ENCODE peak calls at places on chromosomes 4 and X, in four cellular contexts. F is stimulated activated CD8-positive, alpha-beta memory T cell treated with anti-CD3 and anti-CD28 coated beads, Interleukin-15, amount 100 ng/mL, for 4 hours; X is adrenal gland; U is CD4-positive, alpha-beta T cell. Z is an unnamed sample.

GRCh38 chr4:147122697-147123472 is 177.2 kb upstream of the TTC29 start:
- DNase-seq in F (no peak), X (no peak), U (no peak), Z (no peak)

GRCh38 chrX:40132751-40133150 is 35.0 kb upstream of the BCOR start:
- DNase-seq in F (no peak), X (peak; percentile 89), U (no peak), Z (no peak)

GRCh38 chr4:52298444-52298843 is 247.3 kb downstream of the SPATA18 start:
- DNase-seq in F (no peak), X (no peak), U (no peak), Z (no peak)

GRCh38 chrX:63855896-63856295 is 70.9 kb upstream of the ARHGEF9 start:
- DNase-seq in F (no peak), X (no peak), U (no peak), Z (no peak)

GRCh38 chrX:614136-614535 is 16.5 kb upstream of the SHOX start:
- DNase-seq in F (no peak), X (no peak), U (no peak), Z (no peak)

GRCh38 chr4:4386736-4387392 is at the start of gene NSG1:
- DNase-seq in F (no peak), X (no peak), U (peak; percentile 28), Z (peak; percentile 67)

GRCh38 chr4:151649461-151649860 is 111.3 kb downstream of the GATB start:
- DNase-seq in F (no peak), X (no peak), U (no peak), Z (peak; percentile 3)

GRCh38 chrX:72461766-72462165 is 110.9 kb downstream of the HDAC8 start:
- DNase-seq in F (no peak), X (no peak), U (no peak), Z (no peak)

GRCh38 chr4:16626945-16627344 is 271.5 kb downstream of the LDB2 start:
- DNase-seq in F (no peak), X (peak; percentile 58), U (no peak), Z (no peak)

GRCh38 chr4:74545488-74545887 is 100.6 kb downstream of the AREG start:
- DNase-seq in F (no peak), X (no peak), U (no peak), Z (no peak)

GRCh38 chr4:29966386-29966785 is 753.8 kb upstream of the PCDH7 start:
- DNase-seq in F (no peak), X (no peak), U (no peak), Z (no peak)

GRCh38 chr4:186351672-186352194 is 85.7 kb downstream of the F11 start:
- DNase-seq in F (no peak), X (no peak), U (no peak), Z (peak; percentile 18)

GRCh38 chr4:38279077-38279476 is 318.9 kb downstream of the PTTG2 start:
- DNase-seq in F (no peak), X (no peak), U (no peak), Z (peak; percentile 24)

GRCh38 chrX:154652311-154653047 is 900 bp downstream of the CTAG2 start:
- DNase-seq in F (no peak), X (no peak), U (no peak), Z (no peak)

GRCh38 chr4:10456270-10457254 is 664 bp downstream of the ZNF518B start:
- DNase-seq in F (peak; percentile 26), X (peak; percentile 52), U (peak; percentile 44), Z (peak; percentile 67)

GRCh38 chr4:19615086-19615689 is 636.5 kb upstream of the SLIT2 start:
- DNase-seq in F (no peak), X (no peak), U (no peak), Z (no peak)

GRCh38 chrX:149630681-149631292 is 805 bp downstream of the TMEM185A start:
- DNase-seq in F (no peak), X (peak; percentile 34), U (no peak), Z (peak; percentile 16)

GRCh38 chrX:134692233-134692632 is 34.0 kb upstream of the PLAC1 start:
- DNase-seq in F (no peak), X (no peak), U (no peak), Z (no peak)

GRCh38 chr4:113564493-113564892 is 197.0 kb downstream of the CAMK2D start:
- DNase-seq in F (no peak), X (no peak), U (no peak), Z (no peak)

GRCh38 chr4:10089346-10089745 is 27.3 kb downstream of the WDR1 start:
- DNase-seq in F (no peak), X (no peak), U (no peak), Z (peak; percentile 3)

GRCh38 chr4:109016200-109016599 is 253.3 kb upstream of the ETNPPL start:
- DNase-seq in F (no peak), X (no peak), U (no peak), Z (no peak)

Z was measured in NCI-H69.